ENCODE peak calls at places on chromosome 1, in eight cellular contexts. P, X, G, S, D, A, V and M are unnamed samples.

GRCh38 chr1:145872421-145872891 is 13.2 kb downstream of the ANKRD35 start:
- DNase-seq in G (no peak), P (no peak), V (peak), S (no peak), A (no peak), D (peak), X (peak), M (peak)

GRCh38 chr1:70504176-70504820 is 93.2 kb downstream of the CTH start:
- DNase-seq in A (peak), G (no peak), X (no peak), V (no peak), S (peak), D (peak), P (no peak), M (no peak)

GRCh38 chr1:80218112-80218511 is 1211.6 kb upstream of the ADGRL4 start:
- DNase-seq in X (no peak), A (peak), S (peak), D (peak), V (no peak), P (no peak), G (no peak), M (no peak)

GRCh38 chr1:15410223-15410883 is 665 bp downstream of the EFHD2 start:
- DNase-seq in X (peak), V (no peak), D (no peak), A (no peak), P (no peak), G (no peak), S (no peak), M (no peak)

GRCh38 chr1:93735722-93736121 is 54.1 kb upstream of the BCAR3 start:
- DNase-seq in X (no peak), A (no peak), V (no peak), G (no peak), P (no peak), S (peak), D (peak), M (no peak)

GRCh38 chr1:227343727-227344551 is 25.6 kb upstream of the CDC42BPA start:
- DNase-seq in G (no peak), X (no peak), P (no peak), A (no peak), D (peak), V (no peak), S (peak), M (no peak)

GRCh38 chr1:232142403-232143314 is 487.3 kb downstream of the SIPA1L2 start:
- DNase-seq in P (no peak), S (peak), A (peak), D (peak), V (peak), G (no peak), X (peak), M (no peak)

GRCh38 chr1:162136760-162137537 is 67.5 kb downstream of the NOS1AP start:
- DNase-seq in X (no peak), D (peak), V (no peak), P (no peak), S (peak), G (no peak), A (peak), M (no peak)

GRCh38 chr1:26771643-26772321 is 16.0 kb upstream of the PIGV start:
- DNase-seq in A (peak), D (peak), V (peak), G (peak), X (no peak), P (no peak), S (peak), M (no peak)

GRCh38 chr1:52667290-52667689 is 30.9 kb downstream of the COA7 start:
- DNase-seq in X (no peak), D (no peak), G (no peak), V (no peak), A (no peak), P (no peak), S (no peak), M (no peak)

GRCh38 chr1:228463559-228464455 is 23.4 kb upstream of the RNF187 start:
- DNase-seq in A (no peak), X (no peak), V (peak), G (no peak), P (peak), S (no peak), D (peak), M (no peak)

GRCh38 chr1:182120411-182121258 is 59.1 kb upstream of the ZNF648 start:
- DNase-seq in X (peak), S (no peak), D (no peak), V (peak), A (no peak), P (no peak), G (peak), M (no peak)

GRCh38 chr1:16236091-16236494 is 890 bp downstream of the CPLANE2 start:
- DNase-seq in P (peak), D (peak), A (peak), S (peak), G (peak), X (peak), V (no peak), M (peak)

GRCh38 chr1:150121236-150121862 is 28.4 kb upstream of the PLEKHO1 start:
- DNase-seq in S (peak), A (no peak), X (no peak), V (no peak), G (no peak), D (peak), P (no peak), M (no peak)